ENCODE peak calls at places on chromosome 9, in nine cellular contexts. A is GOT3, L is choroid plexus epithelial cell, M is mammary epithelial cell, X is BJ, T is prostate gland, H is activated T-helper 1 cell treated with Interleukin-2 at 50 U/mL for 16 hours, U is dorsolateral prefrontal cortex, P is GF-D8. Y is an unnamed sample.

GRCh38 chr9:129173296-129174101 is 4.6 kb downstream of the IER5L start:
- DNase-seq in L (peak), M (no peak), H (no peak), P (no peak), T (no peak), A (no peak), U (no peak), X (no peak), Y (no peak)

GRCh38 chr9:131312822-131313770 is 23.6 kb downstream of the PLPP7 start:
- DNase-seq in L (no peak), H (no peak), M (no peak), U (no peak), X (no peak), T (no peak), P (no peak), A (no peak), Y (no peak)

GRCh38 chr9:13444272-13444608 is 164.7 kb upstream of the MPDZ start:
- DNase-seq in P (no peak), L (no peak), U (no peak), M (no peak), H (no peak), X (no peak), A (no peak), T (no peak), Y (no peak)

GRCh38 chr9:131873361-131873760 is 133.5 kb upstream of the RAPGEF1 start:
- DNase-seq in U (peak), A (no peak), L (no peak), T (no peak), M (no peak), X (no peak), P (no peak), H (no peak), Y (no peak)

GRCh38 chr9:98575379-98576346 is 133.1 kb downstream of the GABBR2 start:
- DNase-seq in U (no peak), P (peak), A (no peak), X (no peak), M (peak), T (no peak), H (no peak), L (peak), Y (no peak)

GRCh38 chr9:95089916-95090791 is 227.4 kb downstream of the FANCC start:
- DNase-seq in X (no peak), M (no peak), P (no peak), L (no peak), H (no peak), A (no peak), U (peak), T (no peak), Y (peak)

GRCh38 chr9:134189475-134190231 is 25.3 kb upstream of the RNU6ATAC start:
- DNase-seq in P (no peak), T (no peak), M (no peak), A (no peak), L (no peak), U (no peak), H (no peak), X (no peak), Y (no peak)

GRCh38 chr9:72539824-72540347 is 18.5 kb downstream of the TMC1 start:
- DNase-seq in M (peak), P (no peak), L (no peak), U (no peak), X (no peak), A (no peak), H (no peak), T (peak), Y (no peak)

GRCh38 chr9:118609355-118610044 is 759.7 kb downstream of the BRINP1 start:
- DNase-seq in X (peak), A (no peak), U (no peak), M (peak), T (no peak), P (no peak), L (peak), H (no peak), Y (peak)

GRCh38 chr9:90000925-90001324 is 396.1 kb downstream of the GADD45G start:
- DNase-seq in A (no peak), L (no peak), M (no peak), U (no peak), X (no peak), P (no peak), H (no peak), T (no peak), Y (no peak)

GRCh38 chr9:78074385-78075291 is 43.0 kb upstream of the GNAQ start:
- DNase-seq in X (no peak), M (no peak), H (no peak), U (no peak), A (no peak), T (no peak), P (no peak), L (no peak), Y (no peak)

GRCh38 chr9:694499-695154 is 146.9 kb upstream of the DMRT1 start:
- DNase-seq in X (no peak), A (no peak), L (peak), U (no peak), M (peak), T (no peak), H (no peak), P (no peak), Y (peak)

GRCh38 chr9:91163773-91164471 is 197.8 kb downstream of the AUH start:
- DNase-seq in U (no peak), L (no peak), H (no peak), P (no peak), M (no peak), A (no peak), T (no peak), X (no peak), Y (no peak)

GRCh38 chr9:123914517-123915199 is 15.3 kb downstream of the DENND1A start:
- DNase-seq in U (no peak), X (no peak), A (no peak), T (no peak), M (no peak), H (no peak), P (no peak), L (no peak), Y (no peak)

GRCh38 chr9:121085661-121086060 is 10.9 kb downstream of the CNTRL start:
- DNase-seq in P (no peak), U (no peak), L (no peak), H (no peak), X (no peak), A (no peak), T (no peak), M (peak), Y (no peak)

GRCh38 chr9:89171231-89171630 is 7.4 kb downstream of the SHC3 start:
- DNase-seq in L (no peak), P (no peak), U (no peak), T (no peak), X (no peak), H (no peak), M (no peak), A (no peak), Y (peak)

GRCh38 chr9:128911529-128912035 is 9.2 kb upstream of the PHYHD1 start:
- DNase-seq in A (no peak), M (no peak), X (peak), L (no peak), U (no peak), P (no peak), H (no peak), T (no peak), Y (no peak)

GRCh38 chr9:114285166-114285867 is 37.6 kb upstream of the ORM1 start:
- DNase-seq in A (no peak), L (peak), H (no peak), X (peak), U (peak), M (no peak), T (no peak), P (no peak), Y (no peak)

GRCh38 chr9:108784998-108785397 is 70.8 kb downstream of the ACTL7B start:
- DNase-seq in U (no peak), M (peak), L (peak), P (peak), X (no peak), H (no peak), T (no peak), A (no peak), Y (no peak)

GRCh38 chr9:6758418-6759113 is 793 bp downstream of the KDM4C start:
- DNase-seq in X (no peak), T (peak), H (peak), U (peak), L (peak), P (peak), M (peak), A (no peak), Y (peak)

GRCh38 chr9:7910426-7911015 is 110.9 kb upstream of the DMAC1 start:
- DNase-seq in U (no peak), L (no peak), H (no peak), M (no peak), X (no peak), A (no peak), P (no peak), T (no peak), Y (peak)

GRCh38 chr9:27195191-27195590 is 86.2 kb downstream of the TEK start:
- DNase-seq in X (no peak), A (no peak), U (no peak), P (no peak), T (no peak), L (peak), M (no peak), H (no peak), Y (no peak)

GRCh38 chr9:135778421-135778820 is 76.4 kb downstream of the KCNT1 start:
- DNase-seq in U (no peak), H (no peak), X (no peak), L (no peak), T (no peak), A (no peak), P (no peak), M (no peak), Y (no peak)

Y was measured in thyroid gland.